ENCODE peak calls at places on chromosomes 1 and 21, in six cellular contexts. J is choroid plexus epithelial cell; I is astrocyte of the cerebellum; F is K562; B is H9; V is CD4-positive, alpha-beta T cell. S is an unnamed sample.

GRCh38 chr21:42557420-42557819 is 43.8 kb downstream of the SLC37A1 start:
- DNase-seq in J (no peak), I (no peak), F (no peak), B (no peak), V (no peak), S (no peak)

GRCh38 chr21:46065215-46065992 is 32.5 kb upstream of the COL6A2 start:
- DNase-seq in J (peak), I (peak), F (no peak), B (peak), V (no peak), S (no peak)

GRCh38 chr1:116487016-116487415 is 83.8 kb downstream of the CD58 start:
- DNase-seq in J (no peak), I (no peak), F (no peak), B (no peak), V (no peak), S (no peak)

GRCh38 chr21:30340714-30341573 is 3.5 kb upstream of the KRTAP27-1 start:
- DNase-seq in J (peak), I (peak), F (peak), B (peak), V (peak), S (no peak)

GRCh38 chr1:154987326-154987725 is 4.2 kb downstream of the FLAD1 start:
- DNase-seq in J (no peak), I (no peak), F (no peak), B (no peak), V (no peak), S (no peak)

GRCh38 chr1:200837931-200838571 is 34.7 kb upstream of the GPR25 start:
- DNase-seq in J (peak), I (no peak), F (no peak), B (no peak), V (no peak), S (no peak)

GRCh38 chr1:89604414-89604735 is 28.5 kb upstream of the LRRC8C start:
- DNase-seq in J (no peak), I (no peak), F (no peak), B (no peak), V (no peak), S (no peak)

GRCh38 chr1:208243522-208243850 is 698 bp downstream of the PLXNA2 start:
- DNase-seq in J (no peak), I (no peak), F (no peak), B (no peak), V (no peak), S (no peak)

GRCh38 chr1:151243683-151244216 is 10.8 kb upstream of the PSMD4 start:
- DNase-seq in J (no peak), I (no peak), F (no peak), B (no peak), V (no peak), S (no peak)

GRCh38 chr1:111227875-111228747 is 598 bp downstream of the CHI3L2 start:
- DNase-seq in J (peak), I (peak), F (no peak), B (no peak), V (no peak), S (peak)

GRCh38 chr1:111754964-111755320 is 759 bp upstream of the DDX20 start:
- DNase-seq in J (peak), I (no peak), F (peak), B (no peak), V (no peak), S (no peak)

GRCh38 chr1:167499657-167500056 is 18.7 kb downstream of the CD247 start:
- DNase-seq in J (no peak), I (no peak), F (no peak), B (no peak), V (no peak), S (no peak)

GRCh38 chr1:31064685-31065309 is 720 bp downstream of the PUM1 start:
- DNase-seq in J (peak), I (no peak), F (peak), B (no peak), V (no peak), S (no peak)

GRCh38 chr1:164651378-164651951 is 92.5 kb downstream of the PBX1 start:
- DNase-seq in J (peak), I (no peak), F (peak), B (no peak), V (no peak), S (no peak)

GRCh38 chr1:205458777-205459566 is 3.1 kb upstream of the BLACAT1 start:
- DNase-seq in J (peak), I (peak), F (peak), B (peak), V (peak), S (no peak)

GRCh38 chr1:193283026-193283425 is 96.6 kb upstream of the B3GALT2 start:
- DNase-seq in J (peak), I (peak), F (peak), B (peak), V (no peak), S (no peak)

GRCh38 chr1:154772611-154773515 is 97.2 kb downstream of the KCNN3 start:
- DNase-seq in J (no peak), I (no peak), F (no peak), B (peak), V (peak), S (no peak)

GRCh38 chr1:209756608-209757445 is 974 bp downstream of the TRAF3IP3 start:
- DNase-seq in J (no peak), I (no peak), F (no peak), B (no peak), V (no peak), S (no peak)

GRCh38 chr1:172456344-172456769 is 12.5 kb upstream of the PIGC start:
- DNase-seq in J (no peak), I (no peak), F (peak), B (no peak), V (no peak), S (no peak)

GRCh38 chr1:183908095-183908494 is 103.2 kb downstream of the RGL1 start:
- DNase-seq in J (no peak), I (no peak), F (no peak), B (no peak), V (no peak), S (no peak)

GRCh38 chr21:44800103-44800502 is 1.5 kb downstream of the UBE2G2 start:
- DNase-seq in J (peak), I (no peak), F (peak), B (no peak), V (no peak), S (no peak)

DNA sequence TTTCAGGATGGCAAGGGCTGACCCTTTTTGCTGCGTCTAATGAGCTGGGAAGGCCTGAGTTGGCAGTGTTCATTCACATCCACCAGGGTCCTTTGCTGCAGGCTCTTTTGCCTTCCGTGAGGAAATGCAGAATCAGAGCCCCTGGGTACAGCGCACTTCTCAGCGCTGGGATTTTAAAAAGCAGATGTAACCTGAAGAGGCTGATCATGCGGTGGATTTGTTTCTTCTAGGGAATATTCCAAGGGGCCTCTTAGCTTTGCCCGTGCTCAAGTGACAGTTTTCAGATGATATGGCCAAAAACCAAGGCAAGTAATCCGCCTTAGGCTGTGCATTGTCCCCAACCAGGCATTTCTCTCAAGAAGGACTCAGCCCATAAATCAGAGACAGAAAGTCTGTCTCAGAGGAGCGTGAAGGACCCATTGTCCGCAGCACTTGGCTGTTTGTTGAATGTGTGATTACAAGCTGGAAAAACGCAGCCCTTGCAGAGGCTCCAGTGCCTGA is 237.6 kb downstream of the PTPRC start:
- DNase-seq in J (no peak), I (peak), F (no peak), B (peak), V (no peak), S (no peak)
- TF ChIP-seq CTCF in J (no peak), I (peak), F (no peak), B (peak), V (no peak), S (no peak)

GRCh38 chr1:93438716-93439115 is 9.2 kb upstream of the FNBP1L start:
- DNase-seq in J (no peak), I (no peak), F (no peak), B (no peak), V (no peak), S (no peak)

GRCh38 chr1:93440272-93440671 is 7.6 kb upstream of the FNBP1L start:
- DNase-seq in J (no peak), I (no peak), F (no peak), B (no peak), V (no peak), S (no peak)

GRCh38 chr1:93443456-93443855 is 4.5 kb upstream of the FNBP1L start:
- DNase-seq in J (no peak), I (no peak), F (no peak), B (no peak), V (no peak), S (no peak)

GRCh38 chr1:93441589-93441988 is 6.3 kb upstream of the FNBP1L start:
- DNase-seq in J (no peak), I (no peak), F (no peak), B (no peak), V (no peak), S (no peak)

DNA sequence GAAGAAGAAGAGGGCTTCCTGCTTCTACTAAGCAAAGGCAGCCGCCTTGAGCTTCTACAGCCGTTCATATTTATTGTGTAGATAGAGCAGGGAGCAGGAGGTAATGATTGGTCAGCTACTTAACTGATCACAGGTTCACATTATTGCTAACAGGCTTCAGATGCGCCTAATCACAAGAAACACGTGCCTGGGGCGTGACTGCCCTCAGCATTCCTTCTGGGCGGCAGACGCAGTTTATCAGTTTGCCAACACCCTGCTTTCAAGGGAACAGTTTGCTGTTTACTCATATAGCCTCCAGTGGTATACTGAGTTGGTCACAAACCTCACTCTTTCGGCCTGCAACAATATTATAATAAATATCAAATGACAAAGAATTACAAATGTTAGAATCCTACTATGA is 5.6 kb upstream of the FNBP1L start:
- DNase-seq in J (no peak), I (no peak), F (peak), B (no peak), V (no peak), S (peak)
- TF ChIP-seq CTCF in J (no peak), I (no peak), F (no peak), B (no peak), V (no peak), S (no peak)

GRCh38 chr1:27388337-27389005 is 4.0 kb upstream of the GPR3 start:
- DNase-seq in J (peak), I (no peak), F (peak), B (peak), V (peak), S (no peak)
- TF ChIP-seq CTCF in J (peak), I (peak), F (peak), B (peak), V (peak), S (peak)

GRCh38 chr1:215517441-215517891 is 49.6 kb upstream of the KCTD3 start:
- DNase-seq in J (peak), I (peak), F (no peak), B (peak), V (no peak), S (peak)
- TF ChIP-seq CTCF in J (peak), I (peak), F (no peak), B (peak), V (no peak), S (peak)

GRCh38 chr1:245797592-245798366 is 643.0 kb downstream of the KIF26B start:
- DNase-seq in J (peak), I (no peak), F (peak), B (peak), V (no peak), S (no peak)
- TF ChIP-seq CTCF in J (peak), I (peak), F (peak), B (peak), V (no peak), S (peak)

DNA sequence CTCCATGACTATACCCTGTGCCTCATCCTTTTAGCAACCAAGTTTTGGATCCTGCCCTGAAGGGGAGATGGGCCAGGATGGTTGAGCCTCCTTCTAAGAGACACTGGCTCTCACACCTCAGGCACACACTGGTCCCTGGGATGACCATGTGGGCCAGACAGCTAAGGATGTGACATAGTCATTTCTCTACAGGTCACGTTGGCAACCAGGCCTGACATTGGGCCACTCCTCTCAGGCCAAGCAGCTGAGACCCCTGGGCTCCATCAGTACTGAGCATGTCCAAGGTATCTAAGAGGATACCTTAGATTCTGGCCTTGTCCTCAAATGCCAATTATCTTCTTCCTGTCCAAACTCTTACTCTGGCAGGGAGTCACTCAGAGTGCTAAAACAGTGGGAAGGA is 195.5 kb upstream of the EDN2 start:
- DNase-seq in J (no peak), I (no peak), F (no peak), B (no peak), V (no peak), S (no peak)
- TF ChIP-seq CTCF in J (no peak), I (no peak), F (no peak), B (no peak), V (no peak), S (no peak)

DNA sequence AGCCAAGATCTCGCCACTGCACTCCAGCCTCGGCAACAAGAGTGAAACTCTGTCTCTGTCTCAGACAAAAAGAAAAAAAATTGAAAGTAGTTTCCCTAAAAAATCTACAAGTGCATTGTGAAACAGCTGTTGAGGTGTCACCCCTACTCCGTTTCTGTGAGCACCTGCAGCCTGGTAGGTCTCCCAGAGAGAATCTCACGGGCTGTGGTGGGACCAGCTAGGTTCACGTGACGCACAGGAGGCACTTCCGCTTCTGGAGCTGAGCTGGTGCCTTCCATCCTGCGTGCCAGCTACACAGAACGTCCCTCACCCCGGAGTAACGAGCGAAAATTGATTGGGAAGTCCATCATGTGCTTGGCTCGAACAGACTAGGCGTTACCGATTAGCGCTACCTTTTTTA is 66.8 kb downstream of the COL24A1 start:
- DNase-seq in J (no peak), I (no peak), F (no peak), B (no peak), V (no peak), S (no peak)
- TF ChIP-seq CTCF in J (no peak), I (no peak), F (no peak), B (no peak), V (no peak), S (no peak)

S was measured in AG09319.